ENCODE peak calls at places on chromosome 7, in four cellular contexts. N is PC-9, M is thoracic aorta, K is brain microvascular endothelial cell. G is an unnamed sample.

GRCh38 chr7:54758702-54759665 is at the start of gene SEC61G:
- DNase-seq in N (peak; percentile 99), M (peak; percentile 89), K (peak; percentile 97), G (peak; percentile 89)

GRCh38 chr7:131522325-131522920 is 34.0 kb downstream of the PODXL start:
- DNase-seq in K (no peak), M (no peak), N (no peak), G (no peak)

GRCh38 chr7:140417456-140418155 is 13.7 kb downstream of the RAB19 start:
- DNase-seq in K (no peak), M (no peak), N (no peak), G (no peak)

GRCh38 chr7:69412331-69413146 is 185.7 kb upstream of the AUTS2 start:
- DNase-seq in N (peak; percentile 75), M (no peak), K (peak; percentile 7), G (no peak)

GRCh38 chr7:1593091-1593866 is 23.4 kb upstream of the PSMG3 start:
- DNase-seq in K (no peak), N (no peak), M (no peak), G (no peak)

GRCh38 chr7:66110861-66111260 is 3.8 kb upstream of the CRCP start:
- DNase-seq in M (no peak), N (peak; percentile 81), K (peak; percentile 96), G (peak; percentile 74)

GRCh38 chr7:27099839-27100225 is 2.7 kb downstream of the HOXA2 start:
- DNase-seq in K (no peak), N (no peak), M (no peak), G (no peak)

GRCh38 chr7:151102991-151103390 is 16.7 kb downstream of the AGAP3 start:
- DNase-seq in K (no peak), M (no peak), N (no peak), G (no peak)

GRCh38 chr7:80942261-80943041 is 23.6 kb upstream of the SEMA3C start:
- DNase-seq in M (peak; percentile 34), K (peak; percentile 97), N (peak; percentile 97), G (peak; percentile 92)

GRCh38 chr7:30430777-30431176 is 47.8 kb downstream of the NOD1 start:
- DNase-seq in M (no peak), K (no peak), N (no peak), G (no peak)

GRCh38 chr7:104089061-104089460 is 99.6 kb upstream of the RELN start:
- DNase-seq in M (no peak), K (no peak), N (no peak), G (no peak)

GRCh38 chr7:391411-391951 is 101.5 kb downstream of the FOXL3 start:
- DNase-seq in M (no peak), N (no peak), K (no peak), G (no peak)

GRCh38 chr7:108486291-108486966 is 30.2 kb upstream of the NRCAM start:
- DNase-seq in N (no peak), M (no peak), K (peak; percentile 24), G (no peak)

GRCh38 chr7:101093907-101094306 is 8.6 kb downstream of the TRIM56 start:
- DNase-seq in K (peak; percentile 64), M (no peak), N (no peak), G (peak; percentile 89)

GRCh38 chr7:130611206-130611605 is 57.3 kb downstream of the COPG2 start:
- DNase-seq in N (no peak), K (no peak), M (no peak), G (no peak)

GRCh38 chr7:127946847-127947246 is 84.4 kb downstream of the LRRC4 start:
- DNase-seq in K (no peak), M (no peak), N (no peak), G (no peak)

GRCh38 chr7:139750459-139751095 is 27.2 kb downstream of the HIPK2 start:
- DNase-seq in N (no peak), K (no peak), M (no peak), G (no peak)

GRCh38 chr7:69109131-69109740 is 489.0 kb upstream of the AUTS2 start:
- DNase-seq in M (no peak), K (no peak), N (no peak), G (no peak)

GRCh38 chr7:50812847-50813475 is 30.3 kb upstream of the GRB10 start:
- DNase-seq in K (peak; percentile 83), M (peak; percentile 34), N (peak; percentile 90), G (peak; percentile 47)

GRCh38 chr7:116521046-116521664 is 3.7 kb upstream of the CAV1 start:
- DNase-seq in M (no peak), N (no peak), K (no peak), G (no peak)

GRCh38 chr7:43669286-43670081 is 59.8 kb downstream of the COA1 start:
- DNase-seq in K (no peak), N (no peak), M (no peak), G (no peak)

GRCh38 chr7:5278781-5279180 is 4.0 kb upstream of the SLC29A4 start:
- DNase-seq in N (no peak), K (no peak), M (no peak), G (no peak)

GRCh38 chr7:116173051-116174028 is 37.0 kb upstream of the TES start:
- DNase-seq in N (peak; percentile 48), M (no peak), K (no peak), G (no peak)

GRCh38 chr7:94907420-94908203 is at the start of gene PPP1R9A:
- DNase-seq in K (no peak), N (no peak), M (no peak), G (no peak)

GRCh38 chr7:81819861-81820260 is 50.0 kb upstream of the HGF start:
- DNase-seq in N (no peak), M (no peak), K (no peak), G (no peak)

GRCh38 chr7:135748770-135749169 is at the start of gene FAM180A:
- DNase-seq in N (no peak), M (peak; percentile 67), K (no peak), G (peak; percentile 70)

GRCh38 chr7:818031-818699 is 14.1 kb upstream of the SUN1 start:
- DNase-seq in N (peak; percentile 65), M (no peak), K (peak; percentile 42), G (no peak)

GRCh38 chr7:131692131-131692960 is 135.9 kb upstream of the PODXL start:
- DNase-seq in N (no peak), K (peak; percentile 52), M (no peak), G (no peak)

GRCh38 chr7:50751136-50751535 is 31.6 kb downstream of the GRB10 start:
- DNase-seq in M (no peak), K (no peak), N (no peak), G (no peak)

GRCh38 chr7:83005410-83005809 is 157.3 kb downstream of the PCLO start:
- DNase-seq in N (no peak), K (no peak), M (no peak), G (no peak)
- TF ChIP-seq CTCF in N (peak; percentile 50), K (peak; percentile 40), M (no peak), G (no peak)

DNA sequence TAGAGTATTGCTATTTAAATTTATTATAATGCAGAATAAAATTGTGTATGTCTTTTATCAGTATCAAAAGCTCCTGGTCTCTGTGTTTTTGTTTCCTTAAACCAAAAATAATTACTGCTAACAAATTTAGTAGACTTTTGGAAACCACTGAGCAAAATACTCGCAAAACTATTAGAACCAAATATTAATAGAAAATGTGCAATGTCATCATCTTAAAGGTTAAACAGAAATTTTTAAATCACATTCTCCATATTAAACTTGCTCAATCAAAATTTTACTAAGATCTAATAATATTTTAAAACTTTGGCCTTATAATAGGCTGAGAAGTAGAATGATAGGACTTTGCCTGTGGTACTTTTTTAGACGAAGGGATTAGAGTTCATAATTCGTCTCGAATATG is 48.4 kb downstream of the AASS start:
- DNase-seq in K (no peak), N (no peak), M (no peak), G (no peak)
- H3K36me3 ChIP-seq in K (no peaks in the 10 kb centered on the region), N (no peaks in the 10 kb centered on the region), M (peaks cover 11% of the 10 kb centered on the region), G (no peaks in the 10 kb centered on the region)

GRCh38 chr7:14886533-14886932 is 16.0 kb downstream of the DGKB start:
- DNase-seq in N (no peak), M (no peak), K (no peak), G (no peak)
- TF ChIP-seq CTCF in N (no peak), M (no peak), K (no peak), G (no peak)

GRCh38 chr7:22141355-22141754 is 195.7 kb upstream of the CDCA7L start:
- DNase-seq in K (no peak), M (no peak), N (no peak), G (no peak)

GRCh38 chr7:22140597-22140996 is 194.9 kb upstream of the CDCA7L start:
- DNase-seq in M (no peak), K (no peak), N (no peak), G (no peak)

GRCh38 chr7:22138886-22139285 is 193.2 kb upstream of the CDCA7L start:
- DNase-seq in M (no peak), N (no peak), K (no peak), G (no peak)

GRCh38 chr7:22143496-22143895 is 197.8 kb upstream of the CDCA7L start:
- DNase-seq in M (no peak), N (no peak), K (no peak), G (no peak)

DNA sequence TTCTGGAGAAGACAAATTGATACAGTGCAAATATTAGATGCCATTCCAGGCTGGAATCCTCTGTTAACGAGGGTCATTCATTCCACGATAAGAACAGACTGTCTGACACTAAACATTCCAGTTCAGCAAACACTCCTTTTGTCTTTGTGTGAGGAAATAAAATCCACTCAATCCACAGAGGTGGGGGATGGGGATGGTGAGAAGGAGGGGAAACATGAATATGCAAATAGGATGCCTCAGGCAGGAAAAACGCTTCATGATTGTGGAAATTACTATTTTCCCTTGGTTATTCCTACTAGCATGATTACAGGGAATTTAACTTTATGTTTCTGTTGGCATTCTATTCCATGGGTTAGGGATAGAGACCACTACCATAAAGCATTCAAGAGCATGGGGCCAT is 196.9 kb upstream of the CDCA7L start:
- DNase-seq in K (no peak), N (no peak), M (no peak), G (no peak)
- H3K36me3 ChIP-seq in K (no peaks in the 10 kb centered on the region), N (no peaks in the 10 kb centered on the region), M (peaks cover 16% of the 10 kb centered on the region), G (no peaks in the 10 kb centered on the region)

GRCh38 chr7:68063171-68063570 is 1066.5 kb downstream of the TYW1 start:
- DNase-seq in K (no peak), N (no peak), M (no peak), G (no peak)
- TF ChIP-seq CTCF in K (no peak), N (peak; percentile 41), M (no peak), G (no peak)

GRCh38 chr7:45074738-45075644 is 13.8 kb downstream of the NACAD start:
- DNase-seq in N (no peak), K (no peak), M (no peak), G (no peak)
- H3K36me3 ChIP-seq in N (no peaks in the 10 kb centered on the region), K (peaks cover 36% of the 10 kb centered on the region), M (peaks cover 36% of the 10 kb centered on the region), G (peaks cover 32% of the 10 kb centered on the region)

DNA sequence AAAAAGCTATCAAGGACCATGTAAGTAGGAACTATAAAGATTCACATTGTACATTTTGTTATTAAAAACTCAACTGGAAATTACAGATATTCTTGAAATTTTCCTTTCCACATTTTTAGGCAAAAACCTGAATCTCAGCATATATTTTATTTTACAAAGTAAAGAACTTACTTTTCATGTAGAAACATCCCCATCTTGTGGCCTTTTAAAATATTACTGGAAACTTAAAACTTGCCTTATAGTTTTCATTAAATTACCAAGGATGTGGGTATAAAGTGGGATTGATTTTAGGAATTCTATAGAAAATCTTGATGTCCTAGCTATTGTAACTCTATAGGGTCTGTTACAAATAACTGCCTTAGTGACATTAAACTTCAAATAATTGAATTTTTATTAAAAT is 10.6 kb downstream of the DBF4 start:
- DNase-seq in N (peak; percentile 37), M (no peak), K (no peak), G (no peak)
- TF ChIP-seq CTCF in N (peak; percentile 71), M (peak; percentile 47), K (no peak), G (peak; percentile 30)

G was measured in BJ.